ENCODE peak calls at places on chromosomes 13 and 19, in four cellular contexts. One of them, this sample, is unnamed.

GRCh38 chr13:98405107-98405571 is 171.8 kb downstream of the STK24 start:
- DNase-seq in HepG2: no peak
- DNase-seq in GM12878: no peak
- DNase-seq in SK-N-SH: peak; percentile 60
- DNase-seq in this sample: no peak

GRCh38 chr13:35927554-35927953 is 203.6 kb downstream of the DCLK1 start:
- DNase-seq in HepG2: no peak
- DNase-seq in GM12878: no peak
- DNase-seq in SK-N-SH: no peak
- DNase-seq in this sample: peak; percentile 50

GRCh38 chr19:10289836-10290438 is at the start of gene ICAM5:
- DNase-seq in HepG2: no peak
- DNase-seq in GM12878: no peak
- DNase-seq in SK-N-SH: no peak
- DNase-seq in this sample: no peak

GRCh38 chr19:55087542-55087935 is 11.9 kb downstream of the EPS8L1 start:
- DNase-seq in HepG2: no peak
- DNase-seq in GM12878: no peak
- DNase-seq in SK-N-SH: no peak
- DNase-seq in this sample: no peak

GRCh38 chr13:44156294-44156658 is 217.3 kb upstream of the SERP2 start:
- DNase-seq in HepG2: no peak
- DNase-seq in GM12878: no peak
- DNase-seq in SK-N-SH: no peak
- DNase-seq in this sample: no peak

GRCh38 chr13:110582421-110582954 is 21.0 kb upstream of the RAB20 start:
- DNase-seq in HepG2: no peak
- DNase-seq in GM12878: no peak
- DNase-seq in SK-N-SH: no peak
- DNase-seq in this sample: no peak

GRCh38 chr19:35673121-35673804 is 6.9 kb downstream of the UPK1A start:
- DNase-seq in HepG2: peak; percentile 24
- DNase-seq in GM12878: no peak
- DNase-seq in SK-N-SH: peak; percentile 84
- DNase-seq in this sample: peak; percentile 99

GRCh38 chr13:60654405-60654804 is 257.4 kb downstream of the TDRD3 start:
- DNase-seq in HepG2: peak; percentile 16
- DNase-seq in GM12878: no peak
- DNase-seq in SK-N-SH: no peak
- DNase-seq in this sample: no peak

GRCh38 chr13:20410726-20411125 is 114.9 kb downstream of the CRYL1 start:
- DNase-seq in HepG2: no peak
- DNase-seq in GM12878: no peak
- DNase-seq in SK-N-SH: no peak
- DNase-seq in this sample: no peak

GRCh38 chr19:39430675-39431593 is 4.8 kb downstream of the RPS16 start:
- DNase-seq in HepG2: peak; percentile 71
- DNase-seq in GM12878: no peak
- DNase-seq in SK-N-SH: no peak
- DNase-seq in this sample: peak; percentile 99

GRCh38 chr13:53250272-53250875 is 221.8 kb downstream of the OLFM4 start:
- DNase-seq in HepG2: peak; percentile 74
- DNase-seq in GM12878: peak; percentile 15
- DNase-seq in SK-N-SH: peak; percentile 57
- DNase-seq in this sample: peak; percentile 3

GRCh38 chr19:52533901-52534300 is 6.4 kb downstream of the ZNF808 start:
- DNase-seq in HepG2: no peak
- DNase-seq in GM12878: no peak
- DNase-seq in SK-N-SH: no peak
- DNase-seq in this sample: no peak

GRCh38 chr13:56352356-56352755 is 788.4 kb upstream of the PRR20A start:
- DNase-seq in HepG2: no peak
- DNase-seq in GM12878: no peak
- DNase-seq in SK-N-SH: no peak
- DNase-seq in this sample: no peak

GRCh38 chr13:98675837-98676236 is 76.6 kb downstream of the SLC15A1 start:
- DNase-seq in HepG2: no peak
- DNase-seq in GM12878: no peak
- DNase-seq in SK-N-SH: no peak
- DNase-seq in this sample: no peak

GRCh38 chr19:48529156-48529555 is 17.5 kb upstream of the LMTK3 start:
- DNase-seq in HepG2: no peak
- DNase-seq in GM12878: no peak
- DNase-seq in SK-N-SH: no peak
- DNase-seq in this sample: no peak

GRCh38 chr13:99307648-99308339 is 595 bp upstream of the GPR183 start:
- DNase-seq in HepG2: no peak
- DNase-seq in GM12878: no peak
- DNase-seq in SK-N-SH: no peak
- DNase-seq in this sample: no peak

GRCh38 chr13:30109471-30110135 is 197.7 kb downstream of the KATNAL1 start:
- DNase-seq in HepG2: no peak
- DNase-seq in GM12878: no peak
- DNase-seq in SK-N-SH: no peak
- DNase-seq in this sample: no peak

GRCh38 chr19:4367336-4367723 is 24.0 kb downstream of the MPND start:
- DNase-seq in HepG2: no peak
- DNase-seq in GM12878: no peak
- DNase-seq in SK-N-SH: no peak
- DNase-seq in this sample: no peak

GRCh38 chr19:18785179-18786124 is 5.7 kb downstream of the COMP start:
- DNase-seq in HepG2: peak; percentile 65
- DNase-seq in GM12878: no peak
- DNase-seq in SK-N-SH: peak; percentile 100
- DNase-seq in this sample: peak; percentile 66

GRCh38 chr19:18895038-18895827 is 725 bp downstream of the CERS1 start:
- DNase-seq in HepG2: peak; percentile 79
- DNase-seq in GM12878: no peak
- DNase-seq in SK-N-SH: peak; percentile 95
- DNase-seq in this sample: peak; percentile 74

GRCh38 chr19:591099-591958 is 1.6 kb downstream of the HCN2 start:
- DNase-seq in HepG2: no peak
- DNase-seq in GM12878: no peak
- DNase-seq in SK-N-SH: no peak
- DNase-seq in this sample: no peak

GRCh38 chr19:925912-926594 is at the start of gene ARID3A:
- DNase-seq in HepG2: no peak
- DNase-seq in GM12878: no peak
- DNase-seq in SK-N-SH: peak; percentile 88
- DNase-seq in this sample: peak; percentile 71

GRCh38 chr19:48296963-48297734 is 27.3 kb downstream of the ZNF114 start:
- DNase-seq in HepG2: no peak
- DNase-seq in GM12878: no peak
- DNase-seq in SK-N-SH: no peak
- DNase-seq in this sample: no peak

GRCh38 chr13:52070929-52071523 is 46.5 kb downstream of the UTP14C start:
- DNase-seq in HepG2: peak; percentile 54
- DNase-seq in GM12878: no peak
- DNase-seq in SK-N-SH: peak; percentile 36
- DNase-seq in this sample: no peak

GRCh38 chr13:33057019-33057785 is 41.0 kb downstream of the KL start:
- DNase-seq in HepG2: peak; percentile 29
- DNase-seq in GM12878: no peak
- DNase-seq in SK-N-SH: peak; percentile 47
- DNase-seq in this sample: peak; percentile 19

GRCh38 chr13:76711515-76712182 is 174.6 kb downstream of the KCTD12 start:
- DNase-seq in HepG2: no peak
- DNase-seq in GM12878: no peak
- DNase-seq in SK-N-SH: no peak
- DNase-seq in this sample: no peak

GRCh38 chr13:34942732-34943674 is 933 bp downstream of the NBEA start:
- DNase-seq in HepG2: no peak
- DNase-seq in GM12878: no peak
- DNase-seq in SK-N-SH: peak; percentile 69
- DNase-seq in this sample: peak; percentile 4

GRCh38 chr19:2540646-2541454 is 64.9 kb downstream of the GADD45B start:
- DNase-seq in HepG2: peak; percentile 95
- DNase-seq in GM12878: no peak
- DNase-seq in SK-N-SH: no peak
- DNase-seq in this sample: peak; percentile 97

GRCh38 chr19:33797821-33798633 is 1.4 kb downstream of the KCTD15 start:
- DNase-seq in HepG2: no peak
- DNase-seq in GM12878: no peak
- DNase-seq in SK-N-SH: peak; percentile 82
- DNase-seq in this sample: peak; percentile 67

GRCh38 chr13:46866150-46866549 is 30.7 kb downstream of the HTR2A start:
- DNase-seq in HepG2: peak; percentile 4
- DNase-seq in GM12878: no peak
- DNase-seq in SK-N-SH: peak; percentile 21
- DNase-seq in this sample: no peak

GRCh38 chr19:19068659-19069509 is 5.1 kb downstream of the SLC25A42 start:
- DNase-seq in HepG2: no peak
- DNase-seq in GM12878: peak; percentile 35
- DNase-seq in SK-N-SH: no peak
- DNase-seq in this sample: no peak

GRCh38 chr19:35894342-35894741 is 6.0 kb downstream of the NFKBID start:
- DNase-seq in HepG2: no peak
- DNase-seq in GM12878: no peak
- DNase-seq in SK-N-SH: no peak
- DNase-seq in this sample: no peak

GRCh38 chr13:24679686-24680085 is 522 bp upstream of the ATP12A start:
- DNase-seq in HepG2: no peak
- DNase-seq in GM12878: no peak
- DNase-seq in SK-N-SH: no peak
- DNase-seq in this sample: no peak

GRCh38 chr19:18460900-18461299 is 23.0 kb upstream of the ISYNA1 start:
- DNase-seq in HepG2: no peak
- DNase-seq in GM12878: no peak
- DNase-seq in SK-N-SH: no peak
- DNase-seq in this sample: no peak

GRCh38 chr19:14528419-14529253 is 758 bp upstream of the TECR start:
- DNase-seq in HepG2: no peak
- DNase-seq in GM12878: no peak
- DNase-seq in SK-N-SH: no peak
- DNase-seq in this sample: no peak

GRCh38 chr19:32720936-32721250 is 1.3 kb downstream of the TDRD12 start:
- DNase-seq in HepG2: no peak
- DNase-seq in GM12878: no peak
- DNase-seq in SK-N-SH: no peak
- DNase-seq in this sample: no peak

GRCh38 chr19:7692417-7693088 is 9.4 kb downstream of the FCER2 start:
- DNase-seq in HepG2: no peak
- DNase-seq in GM12878: no peak
- DNase-seq in SK-N-SH: no peak
- DNase-seq in this sample: no peak

GRCh38 chr13:73268306-73268705 is 209.5 kb downstream of the KLF5 start:
- DNase-seq in HepG2: no peak
- DNase-seq in GM12878: no peak
- DNase-seq in SK-N-SH: no peak
- DNase-seq in this sample: no peak

GRCh38 chr19:14090509-14091085 is at the start of gene SAMD1:
- DNase-seq in HepG2: peak; percentile 73
- DNase-seq in GM12878: no peak
- DNase-seq in SK-N-SH: peak; percentile 95
- DNase-seq in this sample: peak; percentile 90

GRCh38 chr13:112893570-112894422 is 75.2 kb upstream of the MCF2L start:
- DNase-seq in HepG2: peak; percentile 76
- DNase-seq in GM12878: no peak
- DNase-seq in SK-N-SH: peak; percentile 94
- DNase-seq in this sample: no peak
- TF ChIP-seq PBX3 in HepG2: no peak
- TF ChIP-seq PBX3 in GM12878: no peak
- TF ChIP-seq PBX3 in SK-N-SH: no peak
- TF ChIP-seq PBX3 in this sample: no peak

GRCh38 chr19:16703677-16704076 is 16.0 kb upstream of the NWD1 start:
- DNase-seq in HepG2: no peak
- DNase-seq in GM12878: no peak
- DNase-seq in SK-N-SH: no peak
- DNase-seq in this sample: no peak
- TF ChIP-seq PBX3 in HepG2: no peak
- TF ChIP-seq PBX3 in GM12878: no peak
- TF ChIP-seq PBX3 in SK-N-SH: no peak
- TF ChIP-seq PBX3 in this sample: no peak

GRCh38 chr13:45220403-45220802 is 19.6 kb upstream of the KCTD4 start:
- DNase-seq in HepG2: no peak
- DNase-seq in GM12878: no peak
- DNase-seq in SK-N-SH: no peak
- DNase-seq in this sample: no peak

GRCh38 chr13:45222919-45223318 is 22.1 kb upstream of the KCTD4 start:
- DNase-seq in HepG2: no peak
- DNase-seq in GM12878: no peak
- DNase-seq in SK-N-SH: no peak
- DNase-seq in this sample: no peak

GRCh38 chr13:45225370-45225769 is 24.5 kb upstream of the KCTD4 start:
- DNase-seq in HepG2: no peak
- DNase-seq in GM12878: no peak
- DNase-seq in SK-N-SH: no peak
- DNase-seq in this sample: no peak

GRCh38 chr13:45226024-45226423 is 25.2 kb upstream of the KCTD4 start:
- DNase-seq in HepG2: no peak
- DNase-seq in GM12878: no peak
- DNase-seq in SK-N-SH: no peak
- DNase-seq in this sample: no peak

DNA sequence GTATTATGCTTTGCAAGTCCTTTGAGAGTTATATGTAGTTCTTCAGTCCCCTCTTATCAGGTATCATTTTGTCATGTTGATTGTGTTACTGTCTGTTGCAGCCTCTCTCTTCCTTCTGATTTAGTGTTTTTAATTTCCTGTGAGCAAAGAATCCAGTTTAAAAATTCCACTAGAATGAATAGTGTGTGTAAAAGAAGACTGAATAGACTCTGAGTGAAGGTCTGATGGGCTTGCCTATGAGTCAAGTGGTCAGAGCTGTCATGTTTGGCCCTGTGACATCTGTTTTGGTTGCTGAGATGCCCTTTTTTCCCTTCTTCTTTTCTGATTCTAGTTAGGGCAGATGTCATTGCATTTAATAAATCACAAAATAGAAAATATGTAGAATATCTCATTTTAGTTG is 23.3 kb upstream of the KCTD4 start:
- DNase-seq in HepG2: no peak
- DNase-seq in GM12878: no peak
- DNase-seq in SK-N-SH: no peak
- DNase-seq in this sample: no peak
- TF ChIP-seq PBX3 in HepG2: no peak
- TF ChIP-seq PBX3 in GM12878: no peak
- TF ChIP-seq PBX3 in SK-N-SH: peak; percentile 76
- TF ChIP-seq PBX3 in this sample: no peak

GRCh38 chr19:57010541-57010940 is 109.2 kb upstream of the USP29 start:
- DNase-seq in HepG2: no peak
- DNase-seq in GM12878: no peak
- DNase-seq in SK-N-SH: no peak
- DNase-seq in this sample: no peak

GRCh38 chr19:57016491-57016890 is 103.3 kb upstream of the USP29 start:
- DNase-seq in HepG2: no peak
- DNase-seq in GM12878: no peak
- DNase-seq in SK-N-SH: no peak
- DNase-seq in this sample: no peak

GRCh38 chr19:57016076-57016475 is 103.7 kb upstream of the USP29 start:
- DNase-seq in HepG2: no peak
- DNase-seq in GM12878: no peak
- DNase-seq in SK-N-SH: no peak
- DNase-seq in this sample: no peak
- TF ChIP-seq PBX3 in HepG2: no peak
- TF ChIP-seq PBX3 in GM12878: no peak
- TF ChIP-seq PBX3 in SK-N-SH: no peak
- TF ChIP-seq PBX3 in this sample: no peak